ENCODE peak calls at places on chromosomes 13 and 19, in four cellular contexts. R is fibroblast of lung, E is PC-3, A is HepG2. Q is an unnamed sample. For H3K4me1, the result is how much of the 10 kb centered on the place peaks cover.

GRCh38 chr19:54620464-54620863 is 9.8 kb upstream of the LILRB1 start:
- DNase-seq in R (no peak), E (no peak), A (no peak), Q (no peak)

GRCh38 chr19:13629687-13630357 is 123.5 kb upstream of the CACNA1A start:
- DNase-seq in R (peak), E (peak), A (no peak), Q (no peak)

GRCh38 chr19:35882074-35882832 is 13.9 kb downstream of the APLP1 start:
- DNase-seq in R (peak), E (peak), A (peak), Q (no peak)

GRCh38 chr19:35986664-35987570 is 8.1 kb upstream of the SDHAF1 start:
- DNase-seq in R (no peak), E (no peak), A (no peak), Q (no peak)

GRCh38 chr19:38155453-38155852 is 68.6 kb downstream of the DPF1 start:
- DNase-seq in R (peak), E (no peak), A (no peak), Q (no peak)

GRCh38 chr13:99528547-99528946 is 27.3 kb downstream of the TM9SF2 start:
- DNase-seq in R (no peak), E (peak), A (peak), Q (no peak)

GRCh38 chr19:55667958-55668357 is 7.1 kb upstream of the EPN1 start:
- DNase-seq in R (no peak), E (peak), A (no peak), Q (no peak)

GRCh38 chr19:41997121-41997850 is 3.3 kb upstream of the ATP1A3 start:
- DNase-seq in R (peak), E (peak), A (no peak), Q (peak)

GRCh38 chr19:41321600-41322270 is 11.8 kb downstream of the CCDC97 start:
- DNase-seq in R (peak), E (peak), A (peak), Q (no peak)

GRCh38 chr13:103884139-103884723 is 818.0 kb upstream of the SLC10A2 start:
- DNase-seq in R (no peak), E (no peak), A (peak), Q (no peak)

GRCh38 chr19:37991841-37992248 is 84.8 kb downstream of the SIPA1L3 start:
- DNase-seq in R (peak), E (peak), A (peak), Q (no peak)

GRCh38 chr13:102328909-102329308 is 72.9 kb downstream of the FGF14 start:
- DNase-seq in R (no peak), E (no peak), A (no peak), Q (no peak)

GRCh38 chr13:43408274-43408673 is 378.5 kb downstream of the ENOX1 start:
- DNase-seq in R (no peak), E (no peak), A (no peak), Q (no peak)

GRCh38 chr13:71677114-71677513 is 189.9 kb downstream of the DACH1 start:
- DNase-seq in R (no peak), E (no peak), A (no peak), Q (no peak)

GRCh38 chr19:38949580-38950367 is 19.0 kb downstream of the MRPS12 start:
- DNase-seq in R (peak), E (peak), A (no peak), Q (peak)

GRCh38 chr13:106507560-106508274 is 27.7 kb downstream of the EFNB2 start:
- DNase-seq in R (peak), E (peak), A (peak), Q (no peak)

GRCh38 chr13:47332149-47332548 is 435.3 kb upstream of the HTR2A start:
- DNase-seq in R (peak), E (peak), A (no peak), Q (no peak)

DNA sequence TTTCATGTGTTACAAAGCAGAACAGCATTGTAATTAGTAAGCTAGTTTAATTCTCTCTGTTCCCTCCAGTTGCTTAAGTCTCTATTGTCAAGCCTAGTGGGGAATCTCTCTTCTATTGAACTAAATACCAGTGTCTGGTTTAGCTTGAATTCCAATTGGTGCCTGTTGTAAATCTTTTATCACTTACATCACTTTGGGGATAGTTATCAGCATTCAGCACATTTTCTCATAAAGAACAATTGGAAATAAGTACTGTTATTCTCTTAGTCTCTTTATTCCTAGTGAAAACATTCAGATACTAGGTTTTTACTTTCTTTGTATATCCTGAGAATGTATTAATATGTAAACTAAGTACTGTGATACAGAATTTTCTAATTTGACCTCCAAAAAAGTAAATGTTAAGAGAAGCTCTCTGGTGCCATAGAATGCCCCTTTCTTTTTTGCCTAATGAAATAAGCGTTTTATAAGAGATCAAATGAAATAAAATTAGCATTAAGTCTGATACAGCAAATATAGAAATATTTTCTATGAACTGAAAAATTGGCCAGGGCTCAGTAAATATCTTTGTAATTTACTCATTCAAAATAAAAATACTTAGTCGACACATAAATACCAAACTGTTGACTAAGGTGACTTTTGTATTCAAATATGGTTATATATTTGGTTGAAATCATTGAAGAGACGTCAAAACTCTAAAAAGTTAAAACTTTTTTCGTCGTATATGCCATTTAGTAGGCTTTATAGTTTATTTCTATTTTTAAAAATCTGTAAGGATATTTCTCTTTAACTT is 25.4 kb downstream of the IPO5 start:
- DNase-seq in R (peak), E (peak), A (no peak), Q (no peak)
- H3K4me3 ChIP-seq in R (peak), E (peak), A (peak), Q (no peak)

GRCh38 chr13:74576504-74576903 is 442.3 kb upstream of the KLF12 start:
- DNase-seq in R (no peak), E (no peak), A (no peak), Q (no peak)
- H3K9ac ChIP-seq in R (no peak), E (no peak), A (no peak), Q (no peak)

GRCh38 chr19:1102407-1103106 is 1.2 kb upstream of the GPX4 start:
- DNase-seq in R (peak), E (peak), A (peak), Q (no peak)
- H3K4me1 ChIP-seq in R (under half), E (under half), A (half or more), Q (under half)

GRCh38 chr13:98406475-98406874 is 170.4 kb downstream of the STK24 start:
- DNase-seq in R (no peak), E (no peak), A (no peak), Q (no peak)

GRCh38 chr13:98405107-98405571 is 171.8 kb downstream of the STK24 start:
- DNase-seq in R (peak), E (no peak), A (no peak), Q (peak)

GRCh38 chr13:98406971-98407370 is 169.9 kb downstream of the STK24 start:
- DNase-seq in R (no peak), E (no peak), A (no peak), Q (no peak)

GRCh38 chr13:98407575-98407974 is 169.3 kb downstream of the STK24 start:
- DNase-seq in R (no peak), E (no peak), A (no peak), Q (no peak)

DNA sequence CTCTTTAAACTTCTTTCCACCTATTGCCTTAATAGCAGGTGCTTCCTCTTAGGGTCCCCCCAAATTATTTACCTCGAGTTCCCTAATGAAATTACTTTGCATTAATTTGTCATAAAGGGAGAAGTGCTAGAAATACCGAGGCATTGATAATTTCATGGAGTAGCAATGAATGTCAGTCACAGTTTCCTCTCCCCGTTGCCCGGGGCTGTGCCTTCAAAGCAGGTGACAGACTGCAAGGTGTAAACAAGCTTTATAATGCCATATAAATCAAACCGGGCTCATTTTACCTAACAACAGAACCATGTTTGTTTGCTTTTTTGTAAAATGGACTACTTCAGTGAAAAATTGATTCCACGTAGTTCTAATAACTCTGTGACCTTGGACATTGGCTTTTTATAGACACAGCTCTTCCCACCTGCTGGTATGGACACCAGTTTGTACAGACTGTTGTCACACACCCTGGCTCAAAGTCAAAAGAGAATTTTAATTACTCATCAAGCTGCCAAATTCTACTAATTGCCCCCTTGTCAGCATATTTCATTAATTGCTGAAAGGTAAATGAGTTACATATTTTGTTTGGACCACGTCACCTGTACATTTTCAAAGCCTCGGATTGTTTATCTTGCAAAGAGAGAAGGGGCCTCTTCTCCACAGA is 171.1 kb downstream of the STK24 start:
- DNase-seq in R (no peak), E (no peak), A (peak), Q (no peak)
- H3K4me3 ChIP-seq in R (no peak), E (no peak), A (no peak), Q (no peak)

DNA sequence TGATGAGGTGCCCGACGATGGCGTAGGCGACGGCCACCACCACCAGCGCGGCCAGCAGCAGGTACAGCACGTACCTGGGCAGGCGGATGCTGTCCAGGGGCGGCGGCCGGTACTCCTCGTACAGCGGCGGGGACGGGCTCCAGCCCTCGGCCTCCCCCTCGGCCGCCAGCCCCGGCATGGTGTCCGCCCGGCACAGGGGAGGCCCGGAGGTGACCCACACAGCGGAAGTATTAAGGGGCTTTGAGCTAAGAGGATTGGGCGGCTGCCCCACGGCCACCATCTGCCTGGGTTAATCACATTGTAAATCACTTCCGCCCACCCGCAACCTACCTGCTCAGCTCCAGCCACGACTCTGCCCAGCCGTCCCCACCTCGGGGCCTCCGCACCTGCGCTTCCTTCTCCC is at the start of gene SMIM44:
- DNase-seq in R (no peak), E (peak), A (no peak), Q (no peak)
- H3K9ac ChIP-seq in R (no peak), E (peak), A (no peak), Q (no peak)

GRCh38 chr13:30831515-30831914 is 74.6 kb upstream of the MEDAG start:
- DNase-seq in R (no peak), E (peak), A (peak), Q (no peak)

GRCh38 chr13:30829788-30830637 is 76.1 kb upstream of the MEDAG start:
- DNase-seq in R (peak), E (peak), A (peak), Q (no peak)

GRCh38 chr13:30830638-30830965 is 75.5 kb upstream of the MEDAG start:
- DNase-seq in R (no peak), E (peak), A (no peak), Q (no peak)

GRCh38 chr13:30832845-30833332 is 73.2 kb upstream of the MEDAG start:
- DNase-seq in R (peak), E (peak), A (peak), Q (no peak)

DNA sequence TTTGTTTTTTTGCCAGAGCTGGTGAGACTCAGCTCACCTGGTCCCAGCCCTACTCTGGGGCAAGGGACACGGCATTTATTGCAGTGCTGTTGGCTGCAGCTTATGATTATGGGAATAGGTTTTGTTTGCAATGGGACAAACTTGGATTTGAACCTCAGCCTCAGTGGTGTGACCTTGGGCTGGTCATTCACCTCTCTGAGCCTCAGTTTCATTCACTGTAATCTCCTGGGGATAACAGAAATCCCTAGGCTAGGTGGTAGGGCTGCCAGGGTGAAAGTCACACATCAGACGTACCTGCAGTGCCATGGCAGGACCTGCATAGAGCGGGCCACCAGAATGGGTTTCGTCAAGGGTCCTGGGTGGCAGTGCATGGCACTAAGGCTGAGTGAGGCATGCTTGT is 73.7 kb upstream of the MEDAG start:
- DNase-seq in R (no peak), E (no peak), A (no peak), Q (no peak)
- H3K4me1 ChIP-seq in R (under half), E (under half), A (half or more), Q (under half)

DNA sequence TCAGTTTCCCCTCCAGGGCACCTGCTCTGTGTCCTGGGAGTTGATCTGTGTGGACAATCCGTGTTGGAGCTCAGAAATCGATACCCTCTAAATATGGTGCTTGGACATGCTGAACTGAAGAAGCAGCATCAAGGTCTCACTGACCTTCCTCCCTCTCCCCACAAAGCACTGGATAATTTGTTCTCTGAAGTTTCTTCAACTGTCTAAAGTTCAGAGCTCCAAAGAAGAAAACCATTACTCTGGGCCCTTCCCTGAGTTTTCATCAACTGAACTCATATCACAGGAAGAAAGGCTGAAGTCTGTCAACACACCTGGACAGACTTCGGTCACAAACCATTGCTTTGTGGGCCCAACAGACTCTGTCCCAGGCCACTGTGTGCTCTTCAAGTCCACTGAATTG is 132.1 kb downstream of the RGCC start:
- DNase-seq in R (no peak), E (no peak), A (no peak), Q (no peak)
- H3K4me3 ChIP-seq in R (no peak), E (no peak), A (no peak), Q (no peak)

GRCh38 chr19:5976768-5977167 is 1.2 kb downstream of the RANBP3 start:
- DNase-seq in R (no peak), E (no peak), A (no peak), Q (no peak)

GRCh38 chr19:5973376-5973775 is 4.6 kb downstream of the RANBP3 start:
- DNase-seq in R (no peak), E (no peak), A (no peak), Q (no peak)

GRCh38 chr19:5975388-5975728 is 2.6 kb downstream of the RANBP3 start:
- DNase-seq in R (no peak), E (no peak), A (no peak), Q (no peak)

GRCh38 chr19:5973867-5974635 is 3.9 kb downstream of the RANBP3 start:
- DNase-seq in R (no peak), E (no peak), A (no peak), Q (no peak)

GRCh38 chr19:5974721-5975387 is 3.1 kb downstream of the RANBP3 start:
- DNase-seq in R (no peak), E (peak), A (peak), Q (no peak)
- H3K9ac ChIP-seq in R (no peak), E (no peak), A (peak), Q (no peak)

GRCh38 chr19:45531349-45531748 is 24.1 kb downstream of the VASP start:
- DNase-seq in R (no peak), E (no peak), A (no peak), Q (no peak)
- H3K4me1 ChIP-seq in R (under half), E (under half), A (under half), Q (under half)

GRCh38 chr19:18304194-18304495 is 18.7 kb downstream of the LSM4 start:
- DNase-seq in R (no peak), E (no peak), A (no peak), Q (no peak)
- H3K4me3 ChIP-seq in R (peak), E (no peak), A (peak), Q (peak)